ENCODE peak calls at places on chromosomes 12 and 14, in six cellular contexts. A is tibial nerve, H is neuronal stem cell, L is SK-N-SH, N is upper lobe of right lung, T is lower lobe of right lung. G is an unnamed sample.
A peak's percentile ranks its signal among the peaks of the same experiment; 100 is the strongest.

GRCh38 chr12:76552343-76552938 is 7.1 kb downstream of the OSBPL8 start:
- DNase-seq in A (no peak), H (no peak), L (no peak), N (no peak), T (no peak), G (no peak)

GRCh38 chr12:110266381-110266909 is 14.6 kb upstream of the ATP2A2 start:
- DNase-seq in A (no peak), H (no peak), L (peak; percentile 44), N (no peak), T (no peak), G (no peak)

GRCh38 chr14:39766397-39767000 is 334.3 kb upstream of the FBXO33 start:
- DNase-seq in A (no peak), H (no peak), L (no peak), N (no peak), T (no peak), G (no peak)

GRCh38 chr14:98890556-98891340 is 381.2 kb downstream of the BCL11B start:
- DNase-seq in A (no peak), H (peak; percentile 24), L (no peak), N (no peak), T (no peak), G (no peak)

GRCh38 chr12:5971194-5971850 is 26.3 kb upstream of the ANO2 start:
- DNase-seq in A (no peak), H (no peak), L (no peak), N (no peak), T (no peak), G (no peak)

GRCh38 chr14:22630486-22630885 is 13.7 kb downstream of the OR6J1 start:
- DNase-seq in A (no peak), H (no peak), L (no peak), N (no peak), T (no peak), G (no peak)

GRCh38 chr14:72169521-72169920 is 237.3 kb downstream of the RGS6 start:
- DNase-seq in A (no peak), H (no peak), L (peak; percentile 7), N (no peak), T (no peak), G (no peak)

GRCh38 chr14:39169541-39169900 is 612 bp downstream of the TRAPPC6B start:
- DNase-seq in A (no peak), H (no peak), L (peak; percentile 4), N (no peak), T (no peak), G (no peak)

GRCh38 chr14:37221073-37221472 is 23.3 kb downstream of the MIPOL1 start:
- DNase-seq in A (no peak), H (no peak), L (no peak), N (no peak), T (no peak), G (no peak)

GRCh38 chr14:100832311-100832960 is 6.5 kb downstream of the MEG3 start:
- DNase-seq in A (no peak), H (peak; percentile 94), L (no peak), N (no peak), T (no peak), G (peak; percentile 18)

GRCh38 chr14:74240794-74241610 is 1.8 kb downstream of the VSX2 start:
- DNase-seq in A (no peak), H (no peak), L (peak; percentile 71), N (no peak), T (no peak), G (no peak)

GRCh38 chr12:12716151-12716844 is 870 bp upstream of the CDKN1B start:
- DNase-seq in A (no peak), H (no peak), L (no peak), N (no peak), T (no peak), G (no peak)

GRCh38 chr14:55580401-55581010 is 499 bp downstream of the KTN1 start:
- DNase-seq in A (no peak), H (peak; percentile 50), L (peak; percentile 79), N (peak; percentile 79), T (peak; percentile 62), G (peak; percentile 93)

GRCh38 chr14:37089410-37089809 is 83.0 kb downstream of the SLC25A21 start:
- DNase-seq in A (no peak), H (no peak), L (no peak), N (no peak), T (no peak), G (no peak)

GRCh38 chr12:53733051-53733812 is 6.0 kb upstream of the CALCOCO1 start:
- DNase-seq in A (no peak), H (no peak), L (no peak), N (no peak), T (no peak), G (no peak)

GRCh38 chr12:114902665-114903393 is 218.9 kb upstream of the TBX3 start:
- DNase-seq in A (no peak), H (no peak), L (no peak), N (no peak), T (no peak), G (no peak)

GRCh38 chr12:66932126-66932525 is 253.2 kb upstream of the GRIP1 start:
- DNase-seq in A (no peak), H (no peak), L (no peak), N (no peak), T (no peak), G (no peak)

GRCh38 chr12:13208533-13209278 is 12.2 kb downstream of the EMP1 start:
- DNase-seq in A (no peak), H (no peak), L (peak; percentile 15), N (no peak), T (no peak), G (no peak)

GRCh38 chr14:100307215-100308111 is 1.2 kb upstream of the SLC25A29 start:
- DNase-seq in A (no peak), H (no peak), L (peak; percentile 78), N (peak; percentile 73), T (peak; percentile 63), G (peak; percentile 84)

GRCh38 chr14:28596336-28596735 is 170.3 kb upstream of the FOXG1 start:
- DNase-seq in A (no peak), H (no peak), L (no peak), N (no peak), T (no peak), G (no peak)

GRCh38 chr14:100088226-100088625 is 23.0 kb downstream of the EVL start:
- DNase-seq in A (no peak), H (no peak), L (no peak), N (no peak), T (no peak), G (no peak)

GRCh38 chr12:111925171-111925570 is 83.1 kb downstream of the MAPKAPK5 start:
- DNase-seq in A (no peak), H (no peak), L (no peak), N (no peak), T (no peak), G (no peak)

GRCh38 chr12:188910-189621 is 24.9 kb downstream of the SLC6A12 start:
- DNase-seq in A (no peak), H (peak; percentile 54), L (peak; percentile 96), N (peak; percentile 80), T (peak; percentile 64), G (peak; percentile 78)

GRCh38 chr12:89413234-89413633 is 60.9 kb upstream of the DUSP6 start:
- DNase-seq in A (no peak), H (no peak), L (no peak), N (no peak), T (no peak), G (no peak)

GRCh38 chr14:71636820-71637471 is 295.3 kb upstream of the RGS6 start:
- DNase-seq in A (no peak), H (no peak), L (no peak), N (no peak), T (no peak), G (no peak)

GRCh38 chr12:49750994-49751393 is 9.6 kb downstream of the TMBIM6 start:
- DNase-seq in A (no peak), H (no peak), L (no peak), N (no peak), T (no peak), G (no peak)
- H3K4me1 ChIP-seq in A (peaks cover 44% of the 10 kb centered on the region), H (no peaks in the 10 kb centered on the region), L (peaks cover 2% of the 10 kb centered on the region), N (peaks cover 64% of the 10 kb centered on the region), T (peaks cover 86% of the 10 kb centered on the region), G (peaks cover 82% of the 10 kb centered on the region)

DNA sequence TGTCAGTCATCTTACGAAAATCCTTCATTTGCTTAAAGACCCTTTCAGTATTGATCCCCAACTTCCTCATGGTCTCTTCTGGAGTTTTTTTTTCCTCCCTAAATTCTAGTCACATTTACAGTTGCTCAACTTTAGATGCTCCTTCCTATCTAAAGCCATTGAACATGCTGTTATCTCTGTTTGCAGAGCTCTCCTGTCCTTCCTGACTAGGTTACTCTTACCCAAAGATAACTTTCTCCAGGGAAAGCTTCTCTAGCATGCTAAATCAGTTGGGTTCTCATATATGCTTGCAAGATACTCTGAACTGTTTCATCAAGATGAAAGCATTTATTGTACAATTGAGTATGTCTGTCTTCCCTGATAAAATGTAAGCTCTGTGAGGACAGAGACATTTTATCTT is 1.8 kb upstream of the RAB21 start:
- DNase-seq in A (no peak), H (no peak), L (no peak), N (no peak), T (no peak), G (no peak)
- H3K27ac ChIP-seq in A (no peak overlapping the region), H (no peak overlapping the region), L (no peak overlapping the region), N (no peak overlapping the region), T (no peak overlapping the region), G (no peak overlapping the region)

GRCh38 chr14:104977681-104978647 is at the start of gene AHNAK2:
- DNase-seq in A (no peak), H (peak; percentile 82), L (peak; percentile 95), N (peak; percentile 89), T (peak; percentile 85), G (peak; percentile 87)

GRCh38 chr14:104981699-104982541 is 3.7 kb upstream of the CLBA1 start:
- DNase-seq in A (no peak), H (no peak), L (no peak), N (no peak), T (peak; percentile 40), G (peak; percentile 72)

GRCh38 chr14:104980601-104981531 is 2.7 kb upstream of the AHNAK2 start:
- DNase-seq in A (no peak), H (no peak), L (no peak), N (no peak), T (peak; percentile 37), G (peak; percentile 67)

GRCh38 chr14:104978774-104979691 is 859 bp upstream of the AHNAK2 start:
- DNase-seq in A (no peak), H (no peak), L (no peak), N (no peak), T (peak; percentile 47), G (peak; percentile 73)

DNA sequence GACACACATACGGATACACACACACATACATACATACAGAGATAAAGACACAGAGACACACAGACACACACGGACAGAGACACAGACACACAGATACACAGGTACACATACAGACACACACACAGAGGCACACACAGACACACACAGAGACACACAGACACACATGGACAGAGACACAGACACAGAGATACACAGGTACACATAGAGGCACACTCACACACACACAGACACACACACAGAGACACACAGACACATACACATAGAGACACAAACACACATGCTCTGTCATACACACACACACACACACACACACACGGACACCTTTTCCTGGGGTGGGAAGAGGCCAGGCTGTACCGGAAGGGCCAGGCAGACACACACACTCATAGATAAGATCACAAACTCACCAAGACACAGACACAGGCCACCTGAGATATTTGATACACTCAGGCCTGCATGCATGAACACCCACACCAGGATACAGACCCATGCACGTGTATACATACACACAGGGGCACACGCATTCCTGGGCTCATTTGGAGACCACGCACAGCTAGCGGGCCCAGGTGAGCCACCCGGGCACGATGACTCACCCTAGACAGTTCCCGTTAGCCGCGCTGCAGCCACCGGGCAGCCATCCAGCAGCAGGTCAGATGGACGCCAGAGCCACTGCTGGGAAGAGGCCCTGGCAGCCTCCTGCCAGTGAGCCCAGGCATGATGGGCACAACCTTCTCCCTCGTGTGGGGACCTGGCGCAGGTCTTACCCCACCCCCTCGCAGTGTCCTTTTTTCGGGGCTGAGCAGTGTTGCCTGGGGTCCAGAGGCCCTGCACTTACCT is 1.8 kb upstream of the AHNAK2 start:
- DNase-seq in A (no peak), H (no peak), L (peak; percentile 81), N (peak; percentile 87), T (peak; percentile 74), G (peak; percentile 2)
- H3K4me1 ChIP-seq in A (peaks cover 16% of the 10 kb centered on the region), H (peaks cover 16% of the 10 kb centered on the region), L (peaks cover 79% of the 10 kb centered on the region), N (peaks cover 29% of the 10 kb centered on the region), T (peaks cover 42% of the 10 kb centered on the region), G (peaks cover 37% of the 10 kb centered on the region)

GRCh38 chr12:124497658-124498057 is 69.8 kb downstream of the NCOR2 start:
- DNase-seq in A (peak; percentile 66), H (no peak), L (peak; percentile 61), N (no peak), T (no peak), G (peak; percentile 75)
- H3K27ac ChIP-seq in A (peak overlapping the region; percentile 47), H (no peak overlapping the region), L (peak overlapping the region; percentile 39), N (peak overlapping the region; percentile 14), T (peak overlapping the region; percentile 25), G (no peak overlapping the region)